ENCODE peak calls at places on chromosomes 3 and 15, in six cellular contexts. Y is adrenal gland, N is left ventricle myocardium inferior, V is esophagus squamous epithelium, W is stomach, Z is body of pancreas. T is an unnamed sample.

GRCh38 chr3:188489639-188490405 is 335.9 kb downstream of the LPP start:
- DNase-seq in Y (no peak), N (no peak), V (no peak), W (no peak), Z (no peak), T (no peak)

GRCh38 chr15:51024735-51025453 is 69.8 kb downstream of the TNFAIP8L3 start:
- DNase-seq in Y (no peak), N (no peak), V (no peak), W (no peak), Z (peak; percentile 8), T (no peak)

GRCh38 chr3:194871143-194871863 is 185.6 kb downstream of the FAM43A start:
- DNase-seq in Y (peak; percentile 57), N (peak; percentile 53), V (no peak), W (peak; percentile 57), Z (peak; percentile 72), T (peak; percentile 60)

GRCh38 chr3:192011137-192011536 is 550.2 kb downstream of the PYDC2 start:
- DNase-seq in Y (no peak), N (no peak), V (no peak), W (no peak), Z (no peak), T (no peak)

GRCh38 chr3:34022147-34022546 is 223.7 kb downstream of the PDCD6IP start:
- DNase-seq in Y (no peak), N (no peak), V (no peak), W (no peak), Z (no peak), T (no peak)

GRCh38 chr3:15431256-15431837 is 3.9 kb downstream of the EAF1 start:
- DNase-seq in Y (no peak), N (no peak), V (no peak), W (no peak), Z (no peak), T (no peak)

GRCh38 chr3:137647179-137647578 is 116.9 kb upstream of the SOX14 start:
- DNase-seq in Y (no peak), N (no peak), V (no peak), W (no peak), Z (no peak), T (no peak)

GRCh38 chr3:69250014-69250413 is 127.6 kb upstream of the LMOD3 start:
- DNase-seq in Y (no peak), N (no peak), V (no peak), W (peak; percentile 66), Z (peak; percentile 50), T (no peak)

GRCh38 chr15:60460931-60461330 is 18.0 kb downstream of the ICE2 start:
- DNase-seq in Y (no peak), N (no peak), V (no peak), W (no peak), Z (no peak), T (no peak)

GRCh38 chr3:134453631-134454030 is 32.2 kb downstream of the ANAPC13 start:
- DNase-seq in Y (no peak), N (no peak), V (no peak), W (no peak), Z (no peak), T (no peak)

GRCh38 chr15:74817370-74817737 is 4.7 kb downstream of the LMAN1L start:
- DNase-seq in Y (peak; percentile 82), N (peak; percentile 64), V (no peak), W (no peak), Z (peak; percentile 41), T (peak; percentile 65)

GRCh38 chr3:119628816-119629445 is 31.2 kb downstream of the PLA1A start:
- DNase-seq in Y (no peak), N (no peak), V (no peak), W (no peak), Z (no peak), T (no peak)

GRCh38 chr3:112676659-112677234 is 35.8 kb upstream of the CCDC80 start:
- DNase-seq in Y (peak; percentile 53), N (peak; percentile 29), V (peak; percentile 25), W (peak; percentile 50), Z (peak; percentile 19), T (no peak)

GRCh38 chr15:60328852-60329443 is 68.8 kb downstream of the ANXA2 start:
- DNase-seq in Y (no peak), N (no peak), V (no peak), W (no peak), Z (peak; percentile 22), T (no peak)

GRCh38 chr3:132606085-132606484 is 9.0 kb downstream of the ACKR4 start:
- DNase-seq in Y (no peak), N (no peak), V (no peak), W (no peak), Z (no peak), T (no peak)

GRCh38 chr15:71114887-71115566 is at the start of gene THSD4:
- DNase-seq in Y (peak; percentile 80), N (peak; percentile 75), V (no peak), W (peak; percentile 75), Z (peak; percentile 79), T (peak; percentile 47)

GRCh38 chr15:101148166-101148880 is 103.5 kb downstream of the CHSY1 start:
- DNase-seq in Y (no peak), N (no peak), V (no peak), W (no peak), Z (no peak), T (no peak)

GRCh38 chr15:87628311-87628710 is 628.2 kb downstream of the NTRK3 start:
- DNase-seq in Y (no peak), N (no peak), V (no peak), W (no peak), Z (no peak), T (no peak)

GRCh38 chr3:174125267-174125844 is 727.8 kb downstream of the NLGN1 start:
- DNase-seq in Y (no peak), N (no peak), V (no peak), W (no peak), Z (no peak), T (no peak)

GRCh38 chr15:69145694-69146492 is 14.5 kb upstream of the GLCE start:
- DNase-seq in Y (no peak), N (no peak), V (no peak), W (no peak), Z (no peak), T (no peak)

GRCh38 chr3:5473471-5473870 is 286.0 kb downstream of the EDEM1 start:
- DNase-seq in Y (no peak), N (no peak), V (no peak), W (no peak), Z (no peak), T (no peak)

GRCh38 chr3:115943579-115943978 is 320.3 kb downstream of the GAP43 start:
- DNase-seq in Y (no peak), N (no peak), V (no peak), W (no peak), Z (no peak), T (no peak)

GRCh38 chr15:67832031-67832551 is 6.8 kb downstream of the SKOR1 start:
- DNase-seq in Y (no peak), N (no peak), V (no peak), W (no peak), Z (no peak), T (peak; percentile 49)

GRCh38 chr3:4759689-4760312 is 219.4 kb upstream of the BHLHE40 start:
- DNase-seq in Y (peak; percentile 48), N (no peak), V (no peak), W (no peak), Z (no peak), T (no peak)

GRCh38 chr15:91997163-91997562 is 143.7 kb downstream of the SLCO3A1 start:
- DNase-seq in Y (no peak), N (no peak), V (no peak), W (no peak), Z (no peak), T (no peak)

GRCh38 chr3:88595025-88595424 is 445.3 kb downstream of the C3orf38 start:
- DNase-seq in Y (no peak), N (no peak), V (no peak), W (no peak), Z (peak; percentile 14), T (no peak)

GRCh38 chr15:32828507-32829186 is 110.8 kb downstream of the GREM1 start:
- DNase-seq in Y (no peak), N (no peak), V (no peak), W (no peak), Z (no peak), T (no peak)

GRCh38 chr15:65370885-65371284 is 6.9 kb downstream of the IGDCC3 start:
- DNase-seq in Y (no peak), N (no peak), V (no peak), W (no peak), Z (no peak), T (no peak)
- H3K27me3 ChIP-seq in Y (peaks cover 7% of the 10 kb centered on the region), N (peaks cover 51% of the 10 kb centered on the region), V (no peaks in the 10 kb centered on the region), W (no peaks in the 10 kb centered on the region), Z (no peaks in the 10 kb centered on the region), T (peaks cover 14% of the 10 kb centered on the region)

GRCh38 chr15:78415284-78415683 is 22.7 kb upstream of the IREB2 start:
- DNase-seq in Y (no peak), N (no peak), V (no peak), W (no peak), Z (no peak), T (no peak)
- TF ChIP-seq CTCF in Y (no peak), N (peak; percentile 35), V (no peak), W (no peak), Z (no peak), T (peak; percentile 17)

DNA sequence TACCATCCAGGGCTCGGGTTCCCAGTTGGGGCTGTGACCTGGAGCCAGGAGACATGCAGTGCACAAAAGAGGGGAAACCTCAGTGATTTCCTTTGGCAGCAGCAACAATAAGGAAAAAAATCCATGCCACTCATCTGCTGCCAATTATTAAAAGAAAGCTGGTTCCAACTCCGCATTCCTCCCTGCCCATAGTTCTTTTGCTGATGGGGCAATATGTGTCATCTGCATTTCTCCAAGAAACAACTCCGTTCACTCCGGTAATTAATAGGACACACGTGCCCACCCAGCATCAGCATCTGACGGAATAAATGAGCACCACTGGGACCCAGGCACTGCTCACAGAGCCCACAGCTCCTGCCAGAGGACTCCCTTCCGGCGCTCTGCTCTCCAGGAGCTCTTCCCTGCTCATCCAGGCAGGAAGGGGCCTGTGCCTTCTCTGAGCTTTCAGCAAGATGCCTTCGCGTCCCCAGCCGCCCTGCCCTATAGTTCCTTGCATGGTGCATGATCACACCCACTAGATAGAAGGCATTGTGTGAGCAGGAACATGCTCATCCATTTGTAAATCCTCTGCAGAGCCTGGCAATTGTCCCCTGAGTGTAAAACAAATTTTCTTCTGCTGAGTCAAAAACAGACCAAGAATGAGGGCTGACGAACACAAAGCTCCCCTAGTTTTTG is 181.8 kb downstream of the MEGF11 start:
- DNase-seq in Y (no peak), N (no peak), V (no peak), W (no peak), Z (no peak), T (no peak)
- H3K27me3 ChIP-seq in Y (no peaks in the 10 kb centered on the region), N (peaks cover 6% of the 10 kb centered on the region), V (no peaks in the 10 kb centered on the region), W (no peaks in the 10 kb centered on the region), Z (no peaks in the 10 kb centered on the region), T (no peaks in the 10 kb centered on the region)

GRCh38 chr3:10547841-10548783 is 42.7 kb upstream of the ATP2B2 start:
- DNase-seq in Y (no peak), N (no peak), V (no peak), W (no peak), Z (no peak), T (no peak)
- TF ChIP-seq CTCF in Y (no peak), N (no peak), V (no peak), W (no peak), Z (no peak), T (no peak)

DNA sequence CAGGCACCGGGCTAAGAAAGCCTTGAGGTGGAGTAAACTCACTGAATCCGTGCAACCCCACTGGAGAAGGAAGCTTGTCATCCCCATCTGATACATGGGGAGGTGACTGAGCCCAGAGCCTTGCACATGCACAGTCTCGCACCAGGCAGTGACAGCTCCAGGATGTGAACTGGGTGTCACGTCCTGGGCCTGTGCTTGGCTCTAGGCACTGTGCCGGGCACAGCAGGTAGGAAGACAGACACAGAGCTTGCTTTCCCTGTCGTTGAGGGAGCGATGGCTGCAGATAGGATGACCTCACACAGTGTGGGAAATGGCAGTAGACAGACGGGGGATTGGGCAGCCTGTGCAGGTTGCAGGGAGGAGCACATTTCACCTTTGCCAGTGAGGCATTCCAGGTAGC is 12.2 kb upstream of the ATP2B2 start:
- DNase-seq in Y (peak; percentile 1), N (no peak), V (no peak), W (no peak), Z (no peak), T (peak; percentile 14)
- H3K27me3 ChIP-seq in Y (no peaks in the 10 kb centered on the region), N (peaks cover 38% of the 10 kb centered on the region), V (no peaks in the 10 kb centered on the region), W (no peaks in the 10 kb centered on the region), Z (no peaks in the 10 kb centered on the region), T (no peaks in the 10 kb centered on the region)